ENCODE peak calls at places on chromosomes 3 and 15, in five cellular contexts. F is activated naive CD8-positive, alpha-beta T cell treated with anti-CD3 and anti-CD28 coated beads, Interleukin-2, amount 50 U/mL, for 16 hours; P is AG08396; U is T-cell; C is kidney. D is an unnamed sample.

GRCh38 chr3:149702691-149703426 is 45.0 kb upstream of the WWTR1 start:
- DNase-seq in F (no peak), P (peak; percentile 78), U (no peak), C (no peak), D (peak; percentile 23)

GRCh38 chr15:28935316-28935715 is 49.5 kb downstream of the APBA2 start:
- DNase-seq in F (no peak), P (no peak), U (peak; percentile 50), C (peak; percentile 49), D (no peak)

GRCh38 chr3:197082871-197083270 is 53.3 kb upstream of the MELTF start:
- DNase-seq in F (no peak), P (no peak), U (no peak), C (no peak), D (no peak)

GRCh38 chr15:58065445-58066041 is at the start of gene ALDH1A2:
- DNase-seq in F (no peak), P (no peak), U (no peak), C (peak; percentile 90), D (no peak)

GRCh38 chr3:70742081-70742480 is 429.6 kb upstream of the MDFIC2 start:
- DNase-seq in F (no peak), P (no peak), U (no peak), C (no peak), D (peak; percentile 80)

GRCh38 chr3:62554264-62554799 is 181.0 kb upstream of the FEZF2 start:
- DNase-seq in F (no peak), P (no peak), U (no peak), C (no peak), D (no peak)

GRCh38 chr3:146065573-146066006 is 95.4 kb downstream of the PLOD2 start:
- DNase-seq in F (no peak), P (peak; percentile 3), U (no peak), C (no peak), D (peak; percentile 11)

GRCh38 chr3:8481380-8481779 is 20.2 kb upstream of the LMCD1 start:
- DNase-seq in F (no peak), P (no peak), U (no peak), C (no peak), D (no peak)

GRCh38 chr3:159170436-159171003 is 368.7 kb downstream of the MFSD1 start:
- DNase-seq in F (no peak), P (no peak), U (no peak), C (no peak), D (no peak)

GRCh38 chr3:54530091-54530490 is 397.8 kb downstream of the LRTM1 start:
- DNase-seq in F (no peak), P (no peak), U (no peak), C (no peak), D (no peak)

GRCh38 chr3:123951522-123952447 is 9.2 kb downstream of the CCDC14 start:
- DNase-seq in F (no peak), P (no peak), U (no peak), C (no peak), D (no peak)

GRCh38 chr15:78654272-78654671 is 13.3 kb upstream of the CHRNB4 start:
- DNase-seq in F (no peak), P (no peak), U (no peak), C (no peak), D (no peak)

GRCh38 chr3:59607628-59608027 is 557.8 kb upstream of the CFAP20DC start:
- DNase-seq in F (no peak), P (peak; percentile 7), U (no peak), C (no peak), D (no peak)

GRCh38 chr15:25793354-25794050 is 69.6 kb downstream of the ATP10A start:
- DNase-seq in F (no peak), P (no peak), U (no peak), C (peak; percentile 26), D (no peak)

GRCh38 chr3:106183762-106184391 is 315.1 kb upstream of the CBLB start:
- DNase-seq in F (no peak), P (peak; percentile 26), U (no peak), C (no peak), D (no peak)

GRCh38 chr3:49339947-49340800 is at the start of gene USP4:
- DNase-seq in F (peak; percentile 86), P (peak; percentile 87), U (peak; percentile 90), C (peak; percentile 97), D (peak; percentile 83)

GRCh38 chr3:46006646-46007045 is 11.0 kb upstream of the FYCO1 start:
- DNase-seq in F (no peak), P (peak; percentile 45), U (no peak), C (no peak), D (no peak)

GRCh38 chr3:50395070-50395860 is 35.9 kb upstream of the TMEM115 start:
- DNase-seq in F (no peak), P (no peak), U (no peak), C (no peak), D (no peak)

GRCh38 chr15:43132830-43133428 is 457 bp upstream of the TMEM62 start:
- DNase-seq in F (no peak), P (no peak), U (no peak), C (no peak), D (no peak)

GRCh38 chr3:128080323-128080898 is 28.2 kb downstream of the SEC61A1 start:
- DNase-seq in F (no peak), P (peak; percentile 82), U (no peak), C (no peak), D (peak; percentile 58)

GRCh38 chr3:88595025-88595424 is 445.3 kb downstream of the C3orf38 start:
- DNase-seq in F (no peak), P (no peak), U (no peak), C (no peak), D (no peak)

GRCh38 chr3:187957209-187957981 is 196.6 kb upstream of the LPP start:
- DNase-seq in F (no peak), P (no peak), U (no peak), C (no peak), D (no peak)

GRCh38 chr3:102259636-102260035 is 175.2 kb upstream of the ZPLD1 start:
- DNase-seq in F (no peak), P (no peak), U (no peak), C (no peak), D (no peak)

GRCh38 chr3:113091417-113091816 is 100.6 kb downstream of the GTPBP8 start:
- DNase-seq in F (no peak), P (no peak), U (no peak), C (no peak), D (no peak)